ENCODE peak calls at places on chromosomes 16 and 17, in nine cellular contexts. R is fibroblast of pulmonary artery, T is GM12865, H is frontal cortex, O is amygdala, P is mucosa of descending colon, U is NCI-H2081, C is activated T-cell treated with anti-CD3 and anti-CD28 coated beads for 24 hours, M is cardiac fibroblast. E is an unnamed sample.

GRCh38 chr16:10600792-10601443 is 20.5 kb upstream of the EMP2 start:
- DNase-seq in R (no peak), T (peak), H (no peak), O (no peak), P (no peak), U (no peak), C (no peak), M (no peak), E (no peak)

GRCh38 chr17:76968707-76969597 is 100.7 kb downstream of the MGAT5B start:
- DNase-seq in R (no peak), T (peak), H (no peak), O (no peak), P (peak), U (peak), C (peak), M (peak), E (no peak)

GRCh38 chr16:52051773-52052172 is 495.2 kb downstream of the TOX3 start:
- DNase-seq in R (no peak), T (no peak), H (no peak), O (no peak), P (no peak), U (no peak), C (no peak), M (no peak), E (no peak)

GRCh38 chr16:84497418-84497817 is 7.0 kb downstream of the MEAK7 start:
- DNase-seq in R (no peak), T (no peak), H (no peak), O (no peak), P (no peak), U (no peak), C (no peak), M (no peak), E (no peak)

GRCh38 chr17:32302860-32303649 is 37.4 kb downstream of the RHBDL3 start:
- DNase-seq in R (no peak), T (no peak), H (no peak), O (no peak), P (no peak), U (no peak), C (no peak), M (no peak), E (no peak)

GRCh38 chr17:76353004-76353598 is 615 bp downstream of the PRPSAP1 start:
- DNase-seq in R (no peak), T (peak), H (no peak), O (no peak), P (peak), U (no peak), C (no peak), M (no peak), E (no peak)

GRCh38 chr16:83882118-83882879 is 16.6 kb upstream of the MLYCD start:
- DNase-seq in R (no peak), T (no peak), H (no peak), O (no peak), P (no peak), U (no peak), C (no peak), M (no peak), E (no peak)

GRCh38 chr17:81535480-81536298 is 7.5 kb downstream of the FSCN2 start:
- DNase-seq in R (no peak), T (no peak), H (no peak), O (no peak), P (no peak), U (no peak), C (no peak), M (no peak), E (no peak)

GRCh38 chr16:80580109-80580832 is 39.5 kb downstream of the DYNLRB2 start:
- DNase-seq in R (peak), T (peak), H (no peak), O (no peak), P (no peak), U (no peak), C (peak), M (no peak), E (no peak)

GRCh38 chr17:80924111-80924806 is 67.4 kb upstream of the CHMP6 start:
- DNase-seq in R (no peak), T (no peak), H (no peak), O (no peak), P (no peak), U (no peak), C (no peak), M (no peak), E (no peak)

GRCh38 chr16:4101421-4102275 is 14.6 kb downstream of the ADCY9 start:
- DNase-seq in R (no peak), T (no peak), H (no peak), O (no peak), P (peak), U (no peak), C (no peak), M (peak), E (no peak)

GRCh38 chr17:7882068-7882467 is 6.5 kb upstream of the CHD3 start:
- DNase-seq in R (no peak), T (no peak), H (no peak), O (no peak), P (no peak), U (no peak), C (no peak), M (no peak), E (no peak)

GRCh38 chr16:1326946-1327618 is 6.4 kb upstream of the BAIAP3 start:
- DNase-seq in R (no peak), T (no peak), H (no peak), O (no peak), P (no peak), U (no peak), C (no peak), M (no peak), E (no peak)

GRCh38 chr17:55820675-55821074 is 69.8 kb downstream of the PCTP start:
- DNase-seq in R (no peak), T (no peak), H (no peak), O (no peak), P (no peak), U (no peak), C (no peak), M (no peak), E (no peak)

GRCh38 chr16:57413301-57413730 is 8.7 kb downstream of the CCL17 start:
- DNase-seq in R (no peak), T (peak), H (no peak), O (no peak), P (no peak), U (no peak), C (no peak), M (no peak), E (no peak)

GRCh38 chr17:43994272-43995149 is 9.9 kb upstream of the NAGS start:
- DNase-seq in R (peak), T (peak), H (peak), O (peak), P (peak), U (peak), C (peak), M (peak), E (no peak)

GRCh38 chr17:49910094-49910857 is 58.7 kb upstream of the DLX4 start:
- DNase-seq in R (no peak), T (no peak), H (no peak), O (no peak), P (no peak), U (no peak), C (peak), M (no peak), E (no peak)

GRCh38 chr16:12625068-12625467 is 178.6 kb downstream of the CPPED1 start:
- DNase-seq in R (no peak), T (peak), H (no peak), O (no peak), P (no peak), U (no peak), C (no peak), M (no peak), E (no peak)

GRCh38 chr17:39867891-39868553 is at the start of gene ZPBP2:
- DNase-seq in R (no peak), T (peak), H (no peak), O (no peak), P (peak), U (no peak), C (peak), M (no peak), E (no peak)

GRCh38 chr17:64741924-64742670 is 80.0 kb upstream of the SMURF2 start:
- DNase-seq in R (peak), T (no peak), H (no peak), O (no peak), P (no peak), U (no peak), C (no peak), M (peak), E (no peak)

GRCh38 chr17:9402590-9403199 is 172.9 kb downstream of the STX8 start:
- DNase-seq in R (peak), T (peak), H (no peak), O (no peak), P (no peak), U (peak), C (peak), M (peak), E (no peak)

GRCh38 chr17:71765437-71765836 is 355.4 kb upstream of the SOX9 start:
- DNase-seq in R (no peak), T (no peak), H (no peak), O (no peak), P (no peak), U (no peak), C (no peak), M (no peak), E (no peak)

GRCh38 chr16:80294172-80294571 is 246.6 kb upstream of the DYNLRB2 start:
- DNase-seq in R (no peak), T (no peak), H (no peak), O (no peak), P (no peak), U (no peak), C (no peak), M (no peak), E (no peak)

GRCh38 chr17:56943505-56944125 is 17.2 kb downstream of the COIL start:
- DNase-seq in R (peak), T (no peak), H (no peak), O (no peak), P (no peak), U (no peak), C (no peak), M (no peak), E (no peak)

GRCh38 chr17:70070297-70071027 is 4.6 kb upstream of the KCNJ16 start:
- DNase-seq in R (no peak), T (no peak), H (no peak), O (no peak), P (no peak), U (no peak), C (no peak), M (no peak), E (no peak)

GRCh38 chr17:55175788-55176425 is 88.9 kb upstream of the HLF start:
- DNase-seq in R (no peak), T (no peak), H (no peak), O (no peak), P (no peak), U (no peak), C (no peak), M (no peak), E (no peak)

GRCh38 chr16:51148674-51149228 is 2.3 kb downstream of the SALL1 start:
- DNase-seq in R (peak), T (no peak), H (no peak), O (no peak), P (no peak), U (no peak), C (no peak), M (peak), E (no peak)

GRCh38 chr17:42315402-42316156 is 27.3 kb downstream of the STAT5A start:
- DNase-seq in R (no peak), T (peak), H (no peak), O (no peak), P (no peak), U (no peak), C (no peak), M (no peak), E (no peak)

E was measured in nucleus accumbens.